ENCODE peak calls at places on chromosomes 11 and 22, in six cellular contexts. Q, Y, T, I, U and P are unnamed samples.

GRCh38 chr11:102319544-102319943 is 2.3 kb downstream of the BIRC3 start:
- DNase-seq in Q (no peak), Y (no peak), T (no peak), I (no peak), U (no peak), P (no peak)

GRCh38 chr11:119374632-119375394 is 6.7 kb downstream of the USP2 start:
- DNase-seq in Q (no peak), Y (no peak), T (peak), I (peak), U (no peak), P (no peak)

GRCh38 chr22:19117111-19117512 is 5.1 kb downstream of the DGCR2 start:
- DNase-seq in Q (peak), Y (no peak), T (no peak), I (no peak), U (no peak), P (no peak)

GRCh38 chr22:45154383-45154782 is 9.3 kb upstream of the NUP50 start:
- DNase-seq in Q (no peak), Y (no peak), T (no peak), I (no peak), U (no peak), P (no peak)

GRCh38 chr11:130145975-130146776 is 13.4 kb upstream of the ST14 start:
- DNase-seq in Q (no peak), Y (no peak), T (no peak), I (no peak), U (no peak), P (peak)

GRCh38 chr11:71247551-71248250 is 4.7 kb downstream of the SHANK2 start:
- DNase-seq in Q (peak), Y (no peak), T (no peak), I (peak), U (no peak), P (no peak)

GRCh38 chr11:6298605-6299004 is 21.7 kb downstream of the CAVIN3 start:
- DNase-seq in Q (no peak), Y (peak), T (peak), I (no peak), U (no peak), P (peak)

GRCh38 chr11:32538804-32539203 is 44.8 kb upstream of the EIF3M start:
- DNase-seq in Q (no peak), Y (no peak), T (no peak), I (no peak), U (no peak), P (no peak)

GRCh38 chr11:114683007-114683406 is 4.7 kb downstream of the NXPE2 start:
- DNase-seq in Q (no peak), Y (no peak), T (no peak), I (no peak), U (no peak), P (no peak)

GRCh38 chr22:37976547-37976946 is 7.8 kb downstream of the SOX10 start:
- DNase-seq in Q (no peak), Y (no peak), T (no peak), I (no peak), U (no peak), P (no peak)

GRCh38 chr22:22513619-22514018 is 5.1 kb upstream of the ZNF280B start:
- DNase-seq in Q (no peak), Y (no peak), T (no peak), I (no peak), U (no peak), P (no peak)

GRCh38 chr11:15629690-15630321 is 515.1 kb downstream of the INSC start:
- DNase-seq in Q (no peak), Y (no peak), T (peak), I (no peak), U (no peak), P (no peak)

GRCh38 chr11:102010776-102011500 is 36.3 kb upstream of the CFAP300 start:
- DNase-seq in Q (no peak), Y (no peak), T (no peak), I (no peak), U (no peak), P (no peak)

GRCh38 chr11:1218788-1219445 is 3.9 kb upstream of the MUC5B start:
- DNase-seq in Q (peak), Y (no peak), T (no peak), I (no peak), U (no peak), P (no peak)

GRCh38 chr11:35180311-35181233 is 41.6 kb downstream of the CD44 start:
- DNase-seq in Q (no peak), Y (no peak), T (no peak), I (no peak), U (no peak), P (no peak)

GRCh38 chr11:2554338-2555240 is 109.8 kb downstream of the KCNQ1 start:
- DNase-seq in Q (peak), Y (no peak), T (no peak), I (no peak), U (no peak), P (no peak)

GRCh38 chr22:30024231-30024630 is 56.0 kb upstream of the HORMAD2 start:
- DNase-seq in Q (no peak), Y (no peak), T (no peak), I (no peak), U (no peak), P (no peak)

GRCh38 chr22:19728836-19729235 is 5.5 kb downstream of the GP1BB start:
- DNase-seq in Q (no peak), Y (no peak), T (no peak), I (no peak), U (no peak), P (no peak)

GRCh38 chr11:8105133-8105532 is 24.1 kb downstream of the TUB start:
- DNase-seq in Q (no peak), Y (no peak), T (no peak), I (no peak), U (no peak), P (no peak)

GRCh38 chr22:24485170-24485569 is 10.0 kb upstream of the UPB1 start:
- DNase-seq in Q (no peak), Y (no peak), T (no peak), I (no peak), U (no peak), P (no peak)

GRCh38 chr11:30128269-30128932 is 102.4 kb upstream of the FSHB start:
- DNase-seq in Q (no peak), Y (no peak), T (peak), I (peak), U (no peak), P (no peak)

GRCh38 chr11:12042215-12042676 is 33.8 kb upstream of the DKK3 start:
- DNase-seq in Q (no peak), Y (no peak), T (no peak), I (no peak), U (no peak), P (no peak)

GRCh38 chr11:11230802-11231562 is 122.1 kb downstream of the CSNK2A3 start:
- DNase-seq in Q (no peak), Y (peak), T (peak), I (no peak), U (no peak), P (peak)